ENCODE peak calls at places on chromosomes 7 and 10, in nine cellular contexts. S, T, U, V, X, R, N, Q and G are unnamed samples.

GRCh38 chr7:88759216-88759955 is at the start of gene ZNF804B:
- DNase-seq in S (no peak), T (peak), U (peak), V (no peak), X (no peak), R (peak), N (peak), Q (peak), G (no peak)

GRCh38 chr10:102455893-102456471 is 4.6 kb upstream of the C10orf95 start:
- DNase-seq in S (no peak), T (peak), U (peak), V (no peak), X (no peak), R (no peak), N (no peak), Q (peak), G (no peak)

GRCh38 chr10:102476466-102477141 is 25.3 kb upstream of the C10orf95 start:
- DNase-seq in S (no peak), T (no peak), U (no peak), V (no peak), X (no peak), R (no peak), N (no peak), Q (no peak), G (no peak)

GRCh38 chr10:84531396-84531795 is 203.0 kb downstream of the CCSER2 start:
- DNase-seq in S (no peak), T (no peak), U (peak), V (peak), X (no peak), R (no peak), N (no peak), Q (no peak), G (no peak)

GRCh38 chr7:55731931-55732330 is 130.6 kb downstream of the SEPTIN14 start:
- DNase-seq in S (no peak), T (no peak), U (no peak), V (no peak), X (no peak), R (no peak), N (no peak), Q (no peak), G (no peak)

GRCh38 chr7:116098175-116098574 is 67.6 kb upstream of the TFEC start:
- DNase-seq in S (no peak), T (no peak), U (no peak), V (no peak), X (no peak), R (no peak), N (no peak), Q (no peak), G (no peak)

GRCh38 chr10:117004627-117005453 is at the start of gene SHTN1:
- DNase-seq in S (no peak), T (peak), U (peak), V (peak), X (peak), R (peak), N (peak), Q (peak), G (peak)

GRCh38 chr7:39969431-39969830 is 19.4 kb downstream of the CDK13 start:
- DNase-seq in S (no peak), T (no peak), U (peak), V (no peak), X (no peak), R (no peak), N (no peak), Q (no peak), G (no peak)

GRCh38 chr7:148729984-148730733 is 31.5 kb downstream of the CUL1 start:
- DNase-seq in S (no peak), T (no peak), U (peak), V (peak), X (no peak), R (no peak), N (no peak), Q (no peak), G (no peak)

GRCh38 chr7:111090834-111091233 is at the start of gene LRRN3:
- DNase-seq in S (no peak), T (peak), U (peak), V (no peak), X (no peak), R (peak), N (peak), Q (peak), G (no peak)

GRCh38 chr10:101329341-101330032 is 24.5 kb upstream of the BTRC start:
- DNase-seq in S (no peak), T (no peak), U (no peak), V (no peak), X (no peak), R (no peak), N (no peak), Q (no peak), G (no peak)

GRCh38 chr10:3418041-3418760 is 245.6 kb upstream of the PITRM1 start:
- DNase-seq in S (no peak), T (no peak), U (no peak), V (no peak), X (no peak), R (no peak), N (no peak), Q (no peak), G (no peak)

GRCh38 chr7:16423761-16424160 is 2.4 kb upstream of the CRPPA start:
- DNase-seq in S (no peak), T (no peak), U (no peak), V (no peak), X (no peak), R (no peak), N (no peak), Q (no peak), G (no peak)

GRCh38 chr7:99762680-99763327 is 21.2 kb downstream of the CYP3A4 start:
- DNase-seq in S (no peak), T (peak), U (peak), V (peak), X (no peak), R (no peak), N (no peak), Q (no peak), G (no peak)

GRCh38 chr7:2967238-2967637 is 76.4 kb downstream of the CARD11 start:
- DNase-seq in S (no peak), T (no peak), U (no peak), V (no peak), X (no peak), R (no peak), N (no peak), Q (no peak), G (no peak)

GRCh38 chr10:91251430-91252056 is 31.1 kb downstream of the PCGF5 start:
- DNase-seq in S (peak), T (peak), U (peak), V (peak), X (peak), R (peak), N (peak), Q (peak), G (peak)

GRCh38 chr7:70634071-70634470 is 497.9 kb upstream of the GALNT17 start:
- DNase-seq in S (no peak), T (no peak), U (no peak), V (no peak), X (no peak), R (no peak), N (no peak), Q (no peak), G (no peak)

GRCh38 chr10:62735464-62736188 is 68.9 kb upstream of the ADO start:
- DNase-seq in S (peak), T (no peak), U (peak), V (peak), X (no peak), R (no peak), N (no peak), Q (no peak), G (peak)

GRCh38 chr7:13524076-13524475 is 465.4 kb downstream of the ETV1 start:
- DNase-seq in S (no peak), T (no peak), U (no peak), V (no peak), X (no peak), R (no peak), N (no peak), Q (no peak), G (no peak)

GRCh38 chr10:101297901-101298451 is 56.0 kb upstream of the BTRC start:
- DNase-seq in S (peak), T (peak), U (peak), V (peak), X (peak), R (peak), N (peak), Q (peak), G (peak)

GRCh38 chr10:79059859-79060379 is 8.8 kb upstream of the ZMIZ1 start:
- DNase-seq in S (no peak), T (no peak), U (no peak), V (no peak), X (no peak), R (no peak), N (no peak), Q (no peak), G (no peak)

GRCh38 chr10:110504111-110504735 is 6.5 kb downstream of the DUSP5 start:
- DNase-seq in S (no peak), T (no peak), U (peak), V (no peak), X (no peak), R (no peak), N (no peak), Q (no peak), G (peak)

GRCh38 chr7:43808410-43808809 is 49.9 kb downstream of the BLVRA start:
- DNase-seq in S (no peak), T (no peak), U (no peak), V (no peak), X (no peak), R (no peak), N (no peak), Q (no peak), G (no peak)

GRCh38 chr7:148901178-148901577 is 17.1 kb upstream of the EZH2 start:
- DNase-seq in S (no peak), T (no peak), U (no peak), V (no peak), X (no peak), R (no peak), N (no peak), Q (no peak), G (no peak)

GRCh38 chr10:102064503-102064867 is 664 bp upstream of the HPS6 start:
- DNase-seq in S (no peak), T (no peak), U (no peak), V (no peak), X (no peak), R (no peak), N (no peak), Q (no peak), G (no peak)

GRCh38 chr7:26663905-26664673 is 200.3 kb downstream of the SKAP2 start:
- DNase-seq in S (no peak), T (no peak), U (peak), V (no peak), X (no peak), R (no peak), N (no peak), Q (no peak), G (no peak)

GRCh38 chr10:122655524-122656307 is 43.9 kb downstream of the C10orf120 start:
- DNase-seq in S (no peak), T (no peak), U (no peak), V (no peak), X (no peak), R (no peak), N (no peak), Q (no peak), G (no peak)

GRCh38 chr10:73999703-74000102 is 1.8 kb downstream of the VCL start:
- DNase-seq in S (no peak), T (peak), U (peak), V (peak), X (no peak), R (no peak), N (peak), Q (no peak), G (no peak)

GRCh38 chr7:134855467-134855866 is 76.0 kb downstream of the CALD1 start:
- DNase-seq in S (no peak), T (no peak), U (peak), V (no peak), X (no peak), R (no peak), N (no peak), Q (no peak), G (no peak)

GRCh38 chr10:22834471-22834870 is 93.4 kb upstream of the ARMC3 start:
- DNase-seq in S (no peak), T (no peak), U (no peak), V (no peak), X (no peak), R (no peak), N (no peak), Q (no peak), G (no peak)

GRCh38 chr10:49629286-49629915 is 15.6 kb downstream of the CHAT start:
- DNase-seq in S (no peak), T (no peak), U (no peak), V (no peak), X (no peak), R (peak), N (peak), Q (no peak), G (no peak)

GRCh38 chr10:118034755-118035154 is 12.0 kb downstream of the RAB11FIP2 start:
- DNase-seq in S (no peak), T (no peak), U (peak), V (no peak), X (no peak), R (no peak), N (no peak), Q (no peak), G (no peak)

GRCh38 chr10:17562572-17562971 is 54.6 kb downstream of the HACD1 start:
- DNase-seq in S (no peak), T (no peak), U (peak), V (no peak), X (no peak), R (no peak), N (no peak), Q (peak), G (no peak)

GRCh38 chr7:132935608-132936007 is 146.3 kb downstream of the CHCHD3 start:
- DNase-seq in S (no peak), T (no peak), U (no peak), V (no peak), X (no peak), R (no peak), N (no peak), Q (no peak), G (no peak)

GRCh38 chr10:44926771-44927751 is 15.9 kb downstream of the TMEM72 start:
- DNase-seq in S (no peak), T (peak), U (peak), V (no peak), X (no peak), R (no peak), N (no peak), Q (no peak), G (no peak)

GRCh38 chr7:37901236-37901827 is 15.3 kb downstream of the SFRP4 start:
- DNase-seq in S (peak), T (peak), U (peak), V (peak), X (peak), R (peak), N (peak), Q (peak), G (peak)

GRCh38 chr10:78905940-78906308 is 162.8 kb upstream of the ZMIZ1 start:
- DNase-seq in S (no peak), T (no peak), U (no peak), V (no peak), X (no peak), R (no peak), N (peak), Q (peak), G (no peak)

GRCh38 chr10:71131508-71132088 is 80.8 kb upstream of the UNC5B start:
- DNase-seq in S (no peak), T (no peak), U (no peak), V (no peak), X (no peak), R (no peak), N (no peak), Q (no peak), G (no peak)

GRCh38 chr10:132687181-132687892 is 98.6 kb downstream of the NKX6-2 start:
- DNase-seq in S (no peak), T (no peak), U (no peak), V (no peak), X (no peak), R (no peak), N (no peak), Q (no peak), G (no peak)

GRCh38 chr10:132688580-132689420 is 97.1 kb downstream of the NKX6-2 start:
- DNase-seq in S (no peak), T (no peak), U (no peak), V (no peak), X (no peak), R (no peak), N (no peak), Q (no peak), G (no peak)

GRCh38 chr10:132685921-132686680 is 99.8 kb downstream of the NKX6-2 start:
- DNase-seq in S (no peak), T (no peak), U (no peak), V (no peak), X (no peak), R (no peak), N (no peak), Q (no peak), G (no peak)

GRCh38 chr10:132689721-132690360 is 96.1 kb downstream of the NKX6-2 start:
- DNase-seq in S (no peak), T (no peak), U (no peak), V (no peak), X (no peak), R (no peak), N (no peak), Q (no peak), G (no peak)

GRCh38 chr10:132687893-132688579 is 97.9 kb downstream of the NKX6-2 start:
- DNase-seq in S (no peak), T (no peak), U (no peak), V (no peak), X (no peak), R (no peak), N (no peak), Q (no peak), G (no peak)
- TF ChIP-seq EZH2phosphoT487 in S (no peak), T (no peak), U (no peak), V (no peak), X (no peak), R (no peak), N (no peak), Q (no peak), G (no peak)

GRCh38 chr7:33623267-33623666 is 282.1 kb upstream of the BMPER start:
- DNase-seq in S (no peak), T (no peak), U (peak), V (no peak), X (no peak), R (no peak), N (no peak), Q (no peak), G (no peak)
- TF ChIP-seq EZH2phosphoT487 in S (no peak), T (no peak), U (no peak), V (no peak), X (no peak), R (no peak), N (no peak), Q (no peak), G (no peak)

DNA sequence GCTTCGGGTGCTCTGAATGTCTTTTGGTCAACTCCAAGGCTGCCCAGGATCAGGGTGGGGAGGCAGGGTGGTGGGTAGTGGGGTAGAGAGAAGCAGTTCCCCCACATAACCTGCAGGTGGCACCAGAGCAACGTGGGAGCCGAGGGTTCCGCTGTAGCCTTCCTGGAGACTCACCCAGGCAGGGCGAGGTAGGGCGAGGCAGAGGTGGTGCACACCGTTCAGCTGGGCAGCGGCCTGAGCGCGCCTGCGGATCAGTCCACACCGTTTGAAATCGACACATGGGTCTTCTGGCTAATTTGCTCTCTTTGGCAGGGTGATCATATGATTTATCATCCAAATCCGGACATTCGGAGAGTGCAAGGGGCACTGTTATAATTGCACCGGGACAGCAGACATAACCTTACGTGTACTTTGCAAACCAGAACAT is 41.4 kb upstream of the MAP3K8 start:
- DNase-seq in S (peak), T (peak), U (peak), V (peak), X (peak), R (peak), N (peak), Q (peak), G (peak)
- TF ChIP-seq EZH2phosphoT487 in S (no peak), T (no peak), U (no peak), V (no peak), X (no peak), R (no peak), N (no peak), Q (no peak), G (no peak)

GRCh38 chr7:151251926-151252835 is 3.7 kb upstream of the SMARCD3 start:
- DNase-seq in S (no peak), T (peak), U (peak), V (peak), X (no peak), R (peak), N (peak), Q (peak), G (no peak)
- TF ChIP-seq EZH2phosphoT487 in S (no peak), T (no peak), U (no peak), V (no peak), X (no peak), R (no peak), N (no peak), Q (no peak), G (no peak)